ENCODE peak calls at places on chromosomes 3 and 15, in six cellular contexts. R, U, A, I, H and P are unnamed samples.

GRCh38 chr3:157362348-157362747 is 74.3 kb upstream of the PTX3 start:
- DNase-seq in H (no peak), I (no peak), A (no peak), R (no peak), U (no peak), P (no peak)

GRCh38 chr3:52851348-52851747 is 16.5 kb upstream of the MUSTN1 start:
- DNase-seq in U (peak; percentile 13), R (peak; percentile 38), I (peak; percentile 56), A (no peak), H (peak; percentile 31), P (peak; percentile 19)

GRCh38 chr3:106337116-106337515 is 468.3 kb upstream of the CBLB start:
- DNase-seq in U (no peak), I (no peak), H (peak; percentile 45), R (no peak), A (no peak), P (no peak)

GRCh38 chr3:112038863-112039262 is 4.3 kb downstream of the TMPRSS7 start:
- DNase-seq in U (no peak), R (no peak), A (no peak), I (peak; percentile 14), H (peak; percentile 42), P (no peak)

GRCh38 chr3:195028877-195029606 is 241.9 kb downstream of the XXYLT1 start:
- DNase-seq in U (peak; percentile 79), I (peak; percentile 77), H (no peak), A (no peak), R (no peak), P (no peak)

GRCh38 chr15:74200871-74201419 is 1.6 kb downstream of the STRA6 start:
- DNase-seq in I (peak; percentile 63), U (no peak), H (peak; percentile 77), A (no peak), R (no peak), P (peak; percentile 33)

GRCh38 chr3:113912551-113913246 is 35.1 kb upstream of the ZDHHC23 start:
- DNase-seq in U (peak; percentile 7), H (peak; percentile 83), R (peak; percentile 53), I (peak; percentile 76), A (no peak), P (no peak)

GRCh38 chr3:9026320-9027040 is 63.2 kb upstream of the RAD18 start:
- DNase-seq in A (no peak), U (no peak), H (no peak), R (no peak), I (no peak), P (no peak)

GRCh38 chr3:73453676-73454075 is 171.1 kb downstream of the PDZRN3 start:
- DNase-seq in A (no peak), H (peak; percentile 58), I (peak; percentile 22), U (no peak), R (no peak), P (no peak)

GRCh38 chr3:143120716-143121239 is 1.2 kb downstream of the CHST2 start:
- DNase-seq in A (peak; percentile 4), R (peak; percentile 46), I (peak; percentile 55), H (peak; percentile 41), U (no peak), P (no peak)

GRCh38 chr3:45309876-45310275 is 78.5 kb upstream of the LARS2 start:
- DNase-seq in I (no peak), A (no peak), R (no peak), H (no peak), U (no peak), P (no peak)

GRCh38 chr3:29057326-29057725 is 223.5 kb upstream of the RBMS3 start:
- DNase-seq in U (no peak), A (no peak), I (peak; percentile 69), H (peak; percentile 67), R (no peak), P (no peak)

GRCh38 chr15:74783072-74783807 is 1.4 kb downstream of the CSK start:
- DNase-seq in R (peak; percentile 56), A (no peak), U (no peak), I (peak; percentile 47), H (peak; percentile 41), P (no peak)

GRCh38 chr3:197891-198491 is 1.4 kb downstream of the CHL1 start:
- DNase-seq in I (no peak), R (no peak), U (no peak), H (no peak), A (no peak), P (no peak)

GRCh38 chr3:177525987-177526712 is 328.9 kb upstream of the TBL1XR1 start:
- DNase-seq in A (no peak), U (no peak), H (peak; percentile 19), R (no peak), I (peak; percentile 87), P (no peak)

GRCh38 chr15:55434989-55435825 is 26.9 kb downstream of the PIERCE2 start:
- DNase-seq in I (peak; percentile 76), H (peak; percentile 80), A (no peak), U (peak; percentile 37), R (peak; percentile 26), P (no peak)

GRCh38 chr3:196016485-196016884 is 65.4 kb downstream of the TFRC start:
- DNase-seq in H (peak; percentile 60), I (peak; percentile 63), U (no peak), A (no peak), R (no peak), P (no peak)

GRCh38 chr3:189188466-189188865 is 16.7 kb downstream of the TPRG1 start:
- DNase-seq in I (peak; percentile 92), H (no peak), U (no peak), A (no peak), R (no peak), P (no peak)

GRCh38 chr3:124519844-124520243 is 210.4 kb upstream of the UMPS start:
- DNase-seq in H (no peak), I (no peak), R (no peak), U (no peak), A (no peak), P (no peak)

GRCh38 chr3:190019840-190020239 is 100.9 kb downstream of the P3H2 start:
- DNase-seq in U (no peak), I (no peak), H (no peak), R (no peak), A (no peak), P (no peak)

GRCh38 chr15:96336643-96337353 is 6.3 kb downstream of the NR2F2 start:
- DNase-seq in I (peak; percentile 47), H (peak; percentile 48), R (no peak), U (no peak), A (no peak), P (peak; percentile 25)

GRCh38 chr3:32699429-32699828 is 14.4 kb downstream of the CNOT10 start:
- DNase-seq in R (no peak), I (no peak), U (no peak), A (no peak), H (no peak), P (no peak)